ENCODE peak calls at places on chromosomes 1 and 21, in ten cellular contexts. V, X, T, C, M, O, S, K, B and F are unnamed samples.

GRCh38 chr1:53587252-53587992 is 128.2 kb downstream of the DMRTB1 start:
- DNase-seq in X (peak; percentile 33), C (no peak), O (no peak), T (no peak), V (no peak), B (no peak), S (no peak), K (no peak), M (no peak), F (no peak)

GRCh38 chr1:11262171-11263049 is at the start of gene MTOR:
- DNase-seq in K (peak; percentile 100), S (peak; percentile 100), O (peak; percentile 100), X (peak; percentile 100), C (peak; percentile 100), M (peak; percentile 99), T (peak; percentile 98), B (peak; percentile 96), V (peak; percentile 96), F (peak; percentile 94)

GRCh38 chr1:147641695-147642592 is 28.4 kb downstream of the ACP6 start:
- DNase-seq in C (peak; percentile 74), T (peak; percentile 53), V (no peak), S (peak; percentile 42), M (peak; percentile 41), X (no peak), K (peak; percentile 69), O (peak; percentile 24), B (no peak), F (peak; percentile 41)

GRCh38 chr21:41289431-41289830 is 27.2 kb upstream of the FAM3B start:
- DNase-seq in K (peak; percentile 18), X (no peak), T (no peak), S (peak; percentile 4), V (no peak), C (peak; percentile 5), O (no peak), B (no peak), M (no peak), F (no peak)

GRCh38 chr1:223788746-223789415 is 56.9 kb downstream of the TP53BP2 start:
- DNase-seq in C (peak; percentile 98), K (no peak), S (no peak), V (no peak), O (no peak), T (no peak), B (no peak), M (no peak), X (no peak), F (no peak)

GRCh38 chr1:19384772-19385187 is 72.7 kb downstream of the SLC66A1 start:
- DNase-seq in V (peak; percentile 60), K (no peak), B (no peak), X (no peak), T (no peak), S (no peak), O (no peak), M (no peak), C (no peak), F (no peak)

GRCh38 chr1:156939786-156940334 is 19.4 kb downstream of the LRRC71 start:
- DNase-seq in O (no peak), M (no peak), V (no peak), X (peak; percentile 51), B (no peak), S (no peak), K (no peak), C (no peak), T (no peak), F (no peak)

GRCh38 chr1:6488602-6489382 is 2.7 kb downstream of the PLEKHG5 start:
- DNase-seq in X (no peak), C (no peak), V (no peak), T (no peak), M (peak; percentile 69), B (no peak), S (no peak), O (no peak), K (no peak), F (no peak)

DNA sequence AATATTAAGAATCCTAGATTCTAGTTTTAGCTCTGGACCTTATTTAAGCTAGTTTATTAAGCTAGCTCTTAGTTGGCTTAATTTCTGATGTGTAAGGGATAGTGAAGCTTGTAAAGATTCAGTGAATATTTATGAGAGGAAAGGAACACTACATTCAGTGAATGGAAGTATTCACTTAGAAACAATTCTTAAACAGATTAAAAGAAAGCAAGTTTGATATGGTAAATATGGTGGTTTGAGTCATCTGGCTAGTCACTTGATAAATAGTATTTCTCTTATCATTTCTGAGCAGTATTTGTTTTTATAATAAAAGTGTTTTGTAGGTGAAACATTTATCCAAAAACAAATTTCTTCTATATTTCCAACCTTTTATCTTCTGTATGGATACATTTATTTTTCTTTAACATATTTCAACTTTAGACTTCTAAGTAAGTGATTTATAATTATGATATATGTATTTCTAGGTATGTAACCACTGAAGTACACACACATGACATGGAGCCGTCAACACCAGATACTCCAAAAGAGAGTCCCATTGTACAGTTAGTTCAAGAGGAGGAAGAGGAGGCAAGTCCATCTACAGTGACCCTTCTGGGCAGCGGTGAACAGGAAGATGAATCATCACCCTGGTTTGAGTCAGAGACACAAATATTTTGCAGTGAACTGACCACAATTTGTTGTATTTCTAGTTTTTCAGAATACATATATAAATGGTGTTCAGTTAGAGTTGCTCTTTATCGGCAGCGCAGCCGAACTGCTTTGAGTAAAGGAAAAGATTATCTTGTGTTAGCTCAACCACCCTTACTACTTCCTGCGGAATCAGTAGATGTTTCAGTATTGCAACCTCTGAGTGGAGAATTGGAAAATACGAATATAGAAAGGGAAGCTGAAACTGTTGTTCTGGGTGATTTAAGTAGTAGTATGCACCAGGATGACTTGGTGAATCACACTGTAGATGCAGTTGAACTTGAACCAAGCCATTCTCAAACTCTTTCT is 55.6 kb downstream of the SUCO start:
- DNase-seq in X (no peak), T (no peak), S (peak; percentile 94), C (peak; percentile 74), B (no peak), V (no peak), K (peak; percentile 28), M (no peak), O (no peak), F (peak; percentile 30)
- TF ChIP-seq POLR2A in X (no peak), T (no peak), S (no peak), C (no peak), B (no peak), V (no peak), K (no peak), M (no peak), O (no peak), F (no peak)

DNA sequence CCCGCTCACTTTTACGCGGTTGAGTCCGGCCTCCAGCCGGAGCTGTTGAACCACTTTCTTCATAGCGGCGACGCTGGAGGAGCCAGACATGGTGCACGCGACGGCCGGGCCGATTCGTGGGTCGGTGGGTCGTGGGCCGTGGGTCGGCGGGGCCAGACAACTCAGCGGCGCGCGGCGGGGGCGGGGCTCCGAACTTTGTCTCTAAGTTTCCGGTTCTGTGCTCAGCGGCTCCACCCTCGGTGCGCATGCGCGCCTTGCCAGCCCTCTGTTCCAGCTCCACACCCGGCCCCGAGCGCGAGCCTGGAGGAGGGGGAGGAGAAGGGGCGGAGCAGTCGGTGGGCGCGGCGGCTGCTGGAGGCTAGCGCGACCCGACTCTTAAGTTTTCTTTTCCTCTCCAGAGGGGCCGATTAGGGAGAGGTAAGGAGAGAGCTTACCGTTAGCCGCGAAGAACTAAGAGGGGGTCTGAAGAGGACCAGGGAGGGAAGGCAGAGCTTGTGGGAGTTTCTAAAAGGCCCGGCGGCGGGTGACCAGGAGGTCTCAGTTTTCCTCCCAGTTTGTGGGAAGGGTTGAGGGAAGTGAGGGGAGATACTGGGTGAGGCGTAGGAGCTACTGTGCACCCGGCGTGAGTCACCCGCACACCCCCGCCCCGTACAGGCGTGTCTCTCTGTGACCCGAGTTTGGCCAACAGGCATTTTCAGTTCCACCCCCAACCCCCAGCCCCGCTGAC is at the start of the genes GNG5 and SPATA1:
- DNase-seq in B (peak; percentile 83), T (peak; percentile 98), X (peak; percentile 99), V (peak; percentile 99), C (peak; percentile 98), O (peak; percentile 99), M (peak; percentile 97), S (peak; percentile 95), K (peak; percentile 98), F (peak; percentile 92)
- TF ChIP-seq POLR2A in B (peak; percentile 74), T (peak; percentile 64), X (peak; percentile 76), V (peak; percentile 79), C (peak; percentile 98), O (peak; percentile 72), M (no peak), S (peak; percentile 95), K (peak; percentile 97), F (peak; percentile 68)

GRCh38 chr1:236526079-236526478 is 2.3 kb downstream of the LGALS8 start:
- DNase-seq in M (no peak), V (no peak), T (no peak), O (no peak), B (no peak), K (no peak), S (no peak), C (no peak), X (no peak), F (no peak)

GRCh38 chr1:236522937-236523703 is 662 bp upstream of the LGALS8 start:
- DNase-seq in B (no peak), X (no peak), K (peak; percentile 66), T (peak; percentile 54), V (peak; percentile 75), O (peak; percentile 54), S (no peak), C (peak; percentile 22), M (peak; percentile 28), F (no peak)

GRCh38 chr1:236524142-236524891 is 535 bp downstream of the LGALS8 start:
- DNase-seq in X (peak; percentile 65), M (peak; percentile 62), T (peak; percentile 35), B (peak; percentile 53), K (peak; percentile 61), O (peak; percentile 27), V (no peak), C (peak; percentile 89), S (peak; percentile 86), F (peak; percentile 49)

GRCh38 chr1:236524892-236525179 is 1.1 kb downstream of the LGALS8 start:
- DNase-seq in T (no peak), V (no peak), B (no peak), K (no peak), O (no peak), X (no peak), S (no peak), M (no peak), C (no peak), F (no peak)

GRCh38 chr1:236523704-236524141 is at the start of gene LGALS8:
- DNase-seq in S (peak; percentile 80), C (peak; percentile 93), M (peak; percentile 88), B (peak; percentile 78), X (peak; percentile 95), T (peak; percentile 89), K (peak; percentile 92), V (peak; percentile 93), O (peak; percentile 95), F (peak; percentile 69)
- TF ChIP-seq POLR2A in S (peak; percentile 64), C (peak; percentile 80), M (no peak), B (no peak), X (peak; percentile 4), T (peak; percentile 47), K (peak; percentile 73), V (no peak), O (peak; percentile 52), F (peak; percentile 63)

DNA sequence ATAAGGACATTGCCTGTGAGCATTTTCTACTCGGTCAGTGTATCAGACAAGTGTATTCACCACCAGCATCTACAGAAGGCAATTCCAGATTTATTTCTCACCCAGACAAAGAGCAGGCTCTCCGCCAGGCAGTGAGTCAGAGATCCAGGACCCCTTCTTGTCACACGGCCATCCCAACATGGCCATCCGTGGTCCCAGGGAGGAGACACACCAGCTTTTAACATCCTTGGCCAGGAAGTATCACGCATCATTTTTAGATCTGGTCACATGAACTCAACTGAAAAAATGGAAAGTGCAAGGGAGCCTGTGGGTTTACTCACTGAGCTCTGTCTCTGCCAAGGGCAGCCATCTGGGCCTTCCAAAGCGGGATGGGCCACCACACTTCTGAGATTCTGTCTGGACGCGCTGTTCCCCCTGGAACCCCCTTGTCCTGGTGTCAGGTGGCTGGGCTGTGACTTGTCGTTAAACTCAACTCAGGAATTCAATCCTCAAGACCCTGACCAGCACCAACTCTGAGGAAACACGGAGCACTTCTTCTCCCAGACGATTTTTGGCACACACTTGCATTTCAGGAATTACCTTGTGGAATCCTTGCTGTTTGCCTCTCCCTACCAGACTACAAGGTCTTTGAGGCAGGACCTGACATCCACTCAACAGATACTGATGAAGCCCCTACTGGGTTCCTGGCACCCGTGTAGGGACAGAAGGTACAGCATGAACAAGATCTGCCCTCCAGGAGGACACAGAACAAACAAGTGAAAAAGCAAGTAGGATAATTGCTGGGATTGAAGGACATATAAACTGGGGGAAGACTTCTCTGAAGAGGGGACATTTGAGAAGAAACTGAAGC is 21.6 kb upstream of the CCSAP start:
- DNase-seq in O (no peak), B (no peak), T (no peak), K (no peak), X (no peak), S (no peak), C (no peak), M (no peak), V (no peak), F (no peak)
- TF ChIP-seq POLR2A in O (no peak), B (no peak), T (no peak), K (no peak), X (no peak), S (no peak), C (no peak), M (no peak), V (no peak), F (no peak)